ENCODE peak calls at places on chromosomes 3 and 15, in ten cellular contexts. L is transverse colon; C is CD4-positive, alpha-beta T cell; H is endodermal cell; K is left ventricle myocardium inferior; I is coronary artery; S is H1; P is OCI-LY7; M is A549; G is colonic mucosa. B is an unnamed sample.

GRCh38 chr15:61830536-61831330 is 229.5 kb downstream of the VPS13C start:
- DNase-seq in L (no peak), C (no peak), H (no peak), K (no peak), I (no peak), S (no peak), P (no peak), M (no peak), G (no peak), B (no peak)

GRCh38 chr15:89199734-89200133 is 21.6 kb downstream of the RLBP1 start:
- DNase-seq in L (no peak), C (no peak), H (peak), K (peak), I (no peak), S (no peak), P (no peak), M (no peak), G (no peak), B (no peak)

GRCh38 chr15:96414875-96415274 is 84.4 kb downstream of the NR2F2 start:
- DNase-seq in L (no peak), C (no peak), H (no peak), K (no peak), I (no peak), S (no peak), P (no peak), M (no peak), G (no peak), B (no peak)

GRCh38 chr3:134877788-134878187 is 82.7 kb downstream of the EPHB1 start:
- DNase-seq in L (no peak), C (no peak), H (no peak), K (no peak), I (no peak), S (no peak), P (no peak), M (no peak), G (no peak), B (no peak)

GRCh38 chr15:62209821-62210220 is 44.7 kb upstream of the C2CD4B start:
- DNase-seq in L (peak), C (no peak), H (peak), K (no peak), I (no peak), S (no peak), P (no peak), M (no peak), G (no peak), B (no peak)

GRCh38 chr15:40051616-40052415 is 12.8 kb upstream of the SRP14 start:
- DNase-seq in L (peak), C (no peak), H (no peak), K (no peak), I (peak), S (peak), P (no peak), M (no peak), G (peak), B (no peak)

GRCh38 chr15:74727727-74728126 is 2.4 kb upstream of the CYP1A1 start:
- DNase-seq in L (no peak), C (no peak), H (no peak), K (peak), I (peak), S (no peak), P (no peak), M (no peak), G (no peak), B (no peak)

GRCh38 chr15:40122239-40122638 is 13.6 kb upstream of the BMF start:
- DNase-seq in L (no peak), C (no peak), H (peak), K (no peak), I (no peak), S (peak), P (no peak), M (no peak), G (no peak), B (no peak)

GRCh38 chr3:110815008-110815583 is 256.5 kb upstream of the NECTIN3 start:
- DNase-seq in L (no peak), C (no peak), H (no peak), K (no peak), I (no peak), S (no peak), P (no peak), M (no peak), G (no peak), B (no peak)

GRCh38 chr3:46935168-46935858 is 41.2 kb downstream of the CCDC12 start:
- DNase-seq in L (peak), C (no peak), H (peak), K (peak), I (peak), S (no peak), P (no peak), M (peak), G (no peak), B (peak)

GRCh38 chr15:72685925-72686794 is at the start of the genes BBS4 and HIGD2B:
- DNase-seq in L (peak), C (peak), H (peak), K (peak), I (peak), S (peak), P (peak), M (peak), G (peak), B (peak)

GRCh38 chr3:100073555-100074307 is 40.6 kb downstream of the FILIP1L start:
- DNase-seq in L (peak), C (no peak), H (peak), K (peak), I (no peak), S (no peak), P (no peak), M (no peak), G (no peak), B (no peak)

GRCh38 chr15:80577552-80578205 is 117.4 kb upstream of the ABHD17C start:
- DNase-seq in L (no peak), C (no peak), H (peak), K (no peak), I (peak), S (no peak), P (no peak), M (no peak), G (no peak), B (no peak)

GRCh38 chr3:55007971-55008370 is 80.1 kb upstream of the LRTM1 start:
- DNase-seq in L (no peak), C (no peak), H (no peak), K (no peak), I (no peak), S (no peak), P (no peak), M (no peak), G (no peak), B (no peak)

GRCh38 chr15:80568876-80569605 is 126.1 kb upstream of the ABHD17C start:
- DNase-seq in L (no peak), C (no peak), H (peak), K (no peak), I (peak), S (no peak), P (no peak), M (no peak), G (no peak), B (no peak)

GRCh38 chr15:74964794-74965193 is 8.2 kb upstream of the RPP25 start:
- DNase-seq in L (no peak), C (no peak), H (no peak), K (no peak), I (no peak), S (no peak), P (no peak), M (no peak), G (no peak), B (no peak)

GRCh38 chr15:35725353-35725752 is 179.4 kb upstream of the DPH6 start:
- DNase-seq in L (no peak), C (no peak), H (no peak), K (no peak), I (no peak), S (no peak), P (no peak), M (no peak), G (no peak), B (no peak)

GRCh38 chr3:75983609-75984290 is 198.4 kb upstream of the ZNF717 start:
- DNase-seq in L (no peak), C (no peak), H (no peak), K (no peak), I (no peak), S (no peak), P (no peak), M (no peak), G (no peak), B (no peak)

GRCh38 chr15:65326109-65326508 is 21.6 kb downstream of the RNU5B-1 start:
- DNase-seq in L (no peak), C (no peak), H (peak), K (peak), I (no peak), S (no peak), P (no peak), M (no peak), G (no peak), B (peak)

GRCh38 chr15:76973362-76973743 is 21.6 kb upstream of the PSTPIP1 start:
- DNase-seq in L (no peak), C (peak), H (peak), K (no peak), I (no peak), S (peak), P (peak), M (no peak), G (no peak), B (peak)

GRCh38 chr15:51368751-51369450 is 27.4 kb downstream of the GLDN start:
- DNase-seq in L (no peak), C (no peak), H (no peak), K (no peak), I (no peak), S (no peak), P (no peak), M (no peak), G (no peak), B (no peak)

GRCh38 chr3:142151828-142152227 is 2.5 kb upstream of the TFDP2 start:
- DNase-seq in L (no peak), C (no peak), H (no peak), K (no peak), I (no peak), S (no peak), P (no peak), M (no peak), G (no peak), B (no peak)

GRCh38 chr3:142150271-142150670 is 927 bp upstream of the TFDP2 start:
- DNase-seq in L (no peak), C (no peak), H (peak), K (no peak), I (no peak), S (no peak), P (no peak), M (no peak), G (no peak), B (no peak)

GRCh38 chr3:142148871-142149860 is at the start of gene TFDP2:
- DNase-seq in L (peak), C (peak), H (peak), K (peak), I (peak), S (peak), P (peak), M (peak), G (peak), B (peak)

GRCh38 chr3:142152349-142152748 is 3.0 kb upstream of the TFDP2 start:
- DNase-seq in L (no peak), C (no peak), H (peak), K (no peak), I (no peak), S (no peak), P (peak), M (no peak), G (no peak), B (no peak)

DNA sequence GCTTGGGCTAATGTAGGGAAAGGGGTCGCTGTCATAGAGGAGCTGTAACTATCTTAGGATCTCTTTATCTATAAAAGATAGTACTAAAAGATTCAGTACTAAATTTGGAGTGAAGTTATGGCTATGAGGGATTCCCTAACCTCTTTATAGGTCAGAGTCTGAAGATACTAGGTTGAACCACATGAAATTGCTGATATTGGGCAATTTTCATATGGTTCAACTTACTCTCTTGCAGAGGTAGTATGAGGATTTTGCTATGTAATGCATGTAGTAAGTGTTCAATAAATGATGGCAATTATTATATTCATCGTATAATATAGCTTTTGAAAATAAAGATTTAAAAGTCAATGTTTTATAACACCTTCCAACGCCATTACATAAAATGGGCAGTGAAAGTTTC is 1.9 kb upstream of the TFDP2 start:
- DNase-seq in L (no peak), C (no peak), H (no peak), K (no peak), I (no peak), S (no peak), P (no peak), M (no peak), G (no peak), B (no peak)
- H3K27ac ChIP-seq in L (no peak), C (no peak), H (no peak), K (no peak), I (no peak), S (no peak), P (no peak), M (no peak), G (no peak), B (no peak)

GRCh38 chr3:179045719-179046402 is 25.7 kb downstream of the ZMAT3 start:
- DNase-seq in L (no peak), C (no peak), H (no peak), K (no peak), I (no peak), S (no peak), P (no peak), M (no peak), G (no peak), B (no peak)

GRCh38 chr3:179046497-179047353 is 24.9 kb downstream of the ZMAT3 start:
- DNase-seq in L (no peak), C (no peak), H (no peak), K (no peak), I (no peak), S (no peak), P (peak), M (no peak), G (no peak), B (no peak)
- TF ChIP-seq CTCF in L (no peak), C (no peak), H (peak), K (no peak), I (no peak), S (no peak), P (no peak), M (no peak), G (no peak), B (no peak)

DNA sequence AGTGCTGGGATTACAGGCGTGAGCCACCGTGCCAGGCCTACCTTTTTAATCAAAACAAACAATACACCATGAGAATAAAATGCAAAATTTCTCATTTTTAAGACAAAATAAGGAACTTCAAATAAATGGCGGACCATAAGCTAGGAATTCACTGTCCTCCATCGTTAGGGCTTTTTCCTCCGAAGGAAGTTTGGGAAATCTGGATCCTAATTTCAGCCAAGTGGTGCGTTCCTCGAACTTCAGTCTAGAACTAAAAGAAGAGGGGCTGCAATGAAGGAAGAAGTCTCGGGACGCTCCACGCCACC is 260 bp downstream of the EXD1 start:
- DNase-seq in L (no peak), C (no peak), H (no peak), K (no peak), I (no peak), S (no peak), P (no peak), M (no peak), G (no peak), B (no peak)
- H3K27ac ChIP-seq in L (peak), C (no peak), H (no peak), K (peak), I (peak), S (no peak), P (peak), M (peak), G (peak), B (peak)

GRCh38 chr3:167787440-167787839 is 51.9 kb downstream of the SERPINI1 start:
- DNase-seq in L (no peak), C (no peak), H (no peak), K (no peak), I (no peak), S (no peak), P (no peak), M (no peak), G (no peak), B (no peak)
- TF ChIP-seq CTCF in L (no peak), C (no peak), H (no peak), K (no peak), I (no peak), S (no peak), P (no peak), M (no peak), G (no peak), B (no peak)

GRCh38 chr15:42091753-42092665 is 2.4 kb downstream of the PLA2G4D start:
- DNase-seq in L (no peak), C (no peak), H (peak), K (no peak), I (no peak), S (no peak), P (no peak), M (no peak), G (no peak), B (no peak)
- H3K27ac ChIP-seq in L (no peak), C (no peak), H (no peak), K (no peak), I (no peak), S (no peak), P (no peak), M (no peak), G (no peak), B (no peak)

DNA sequence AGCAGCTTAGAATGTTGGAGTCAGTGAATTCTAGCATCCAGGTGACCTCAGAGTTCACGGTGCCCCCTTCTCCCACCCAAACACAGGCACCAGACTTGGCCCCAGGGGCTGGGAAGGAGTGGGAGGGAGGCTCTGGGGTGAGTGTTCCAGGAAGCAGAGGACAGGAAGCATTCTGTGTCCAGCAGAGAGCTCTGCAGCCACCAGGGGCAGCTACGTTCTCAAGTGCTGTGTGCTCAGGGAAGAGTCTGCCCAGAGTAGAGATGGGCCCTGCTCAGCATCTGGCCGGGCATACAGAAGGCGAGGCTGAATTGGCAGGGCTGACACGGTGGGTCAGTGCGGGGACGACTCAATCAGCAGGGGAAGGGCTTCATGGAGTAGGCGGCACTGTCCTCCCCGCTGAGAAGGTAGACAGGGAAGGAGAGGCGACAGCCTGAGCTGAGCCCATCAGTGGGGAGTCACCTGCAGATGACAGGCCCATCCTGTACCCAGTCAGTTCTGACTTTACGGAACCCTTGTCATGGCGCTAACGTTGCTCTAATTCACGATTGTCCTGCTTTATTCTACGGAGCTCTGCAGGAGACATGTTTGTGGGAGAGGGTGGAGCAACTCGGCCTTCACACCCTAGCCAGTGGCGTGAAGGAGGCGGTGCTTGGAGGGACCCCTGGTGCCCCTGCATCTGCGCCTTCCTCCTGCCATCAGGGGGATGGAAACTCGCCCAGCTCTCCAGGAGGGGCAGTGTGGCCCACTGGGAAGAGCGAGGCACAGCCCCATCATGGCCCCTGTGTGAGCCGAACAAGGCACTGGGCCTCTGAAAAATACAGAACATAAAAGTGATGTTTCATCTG is 82.1 kb downstream of the C3orf70 start:
- DNase-seq in L (peak), C (no peak), H (peak), K (no peak), I (no peak), S (peak), P (no peak), M (peak), G (peak), B (no peak)
- TF ChIP-seq CTCF in L (peak), C (no peak), H (peak), K (peak), I (no peak), S (peak), P (no peak), M (no peak), G (peak), B (no peak)

DNA sequence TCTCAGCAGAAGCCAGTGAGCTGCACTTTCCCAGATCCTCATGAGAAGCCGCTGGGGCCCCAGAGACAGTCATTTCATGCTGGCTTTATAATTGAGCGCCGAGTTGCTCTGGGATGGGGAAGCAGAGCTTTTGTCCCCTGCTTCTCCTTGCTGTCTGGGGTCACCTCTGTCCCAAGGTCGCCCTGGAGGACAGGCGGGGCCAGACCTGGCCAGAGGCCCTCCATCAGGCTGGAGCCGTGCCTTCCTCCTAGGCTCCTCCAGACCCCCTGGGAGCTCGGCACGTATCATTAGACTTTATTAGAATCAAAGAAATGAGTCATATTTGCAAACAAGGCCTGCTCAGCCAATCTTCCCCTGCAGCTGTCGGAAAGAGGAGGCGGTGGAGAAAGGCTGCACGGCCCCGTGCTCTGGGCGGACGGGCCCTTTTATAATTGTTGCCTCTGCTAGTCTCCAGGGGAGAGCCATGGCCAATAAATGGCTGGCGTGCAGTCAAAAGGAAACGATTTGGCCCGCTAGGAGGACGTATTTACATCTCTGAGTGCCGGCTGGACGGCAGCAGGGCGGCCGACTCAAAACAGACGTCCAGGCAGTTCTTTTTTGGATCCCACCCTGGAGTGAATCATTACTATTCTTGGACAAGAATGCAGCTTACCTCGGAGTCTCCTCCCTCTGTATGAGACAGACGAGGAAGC is 50.4 kb downstream of the SLC6A6 start:
- DNase-seq in L (peak), C (no peak), H (no peak), K (peak), I (peak), S (no peak), P (no peak), M (peak), G (peak), B (peak)
- H3K27ac ChIP-seq in L (peak), C (no peak), H (peak), K (peak), I (peak), S (no peak), P (no peak), M (peak), G (peak), B (peak)

GRCh38 chr15:49606594-49606993 is 14.0 kb downstream of the FAM227B start:
- DNase-seq in L (no peak), C (no peak), H (no peak), K (no peak), I (no peak), S (no peak), P (no peak), M (no peak), G (no peak), B (no peak)
- TF ChIP-seq CTCF in L (no peak), C (no peak), H (peak), K (no peak), I (no peak), S (peak), P (no peak), M (no peak), G (no peak), B (no peak)

GRCh38 chr3:13539671-13540070 is 9.3 kb upstream of the FBLN2 start:
- DNase-seq in L (no peak), C (no peak), H (no peak), K (no peak), I (no peak), S (no peak), P (no peak), M (no peak), G (no peak), B (no peak)
- H3K27ac ChIP-seq in L (peak), C (no peak), H (no peak), K (peak), I (peak), S (no peak), P (no peak), M (no peak), G (no peak), B (no peak)

GRCh38 chr3:49327485-49327884 is 12.4 kb downstream of the USP4 start:
- DNase-seq in L (no peak), C (no peak), H (no peak), K (no peak), I (no peak), S (no peak), P (no peak), M (no peak), G (no peak), B (no peak)
- TF ChIP-seq CTCF in L (peak), C (no peak), H (peak), K (no peak), I (no peak), S (peak), P (peak), M (no peak), G (peak), B (no peak)